ENCODE peak calls at places on chromosomes 4 and X, in six cellular contexts. S is breast epithelium, K is uterus, F is colonic mucosa, T is heart left ventricle, J is HCT116. U is an unnamed sample.

GRCh38 chr4:140116442-140117104 is 37.4 kb downstream of the MAML3 start:
- DNase-seq in S (no peak), K (no peak), J (no peak), F (no peak), T (no peak), U (no peak)

GRCh38 chrX:11138498-11139390 is 27.6 kb downstream of the HCCS start:
- DNase-seq in T (peak; percentile 36), F (no peak), J (no peak), K (no peak), S (no peak), U (no peak)

GRCh38 chr4:114108869-114109268 is 129.4 kb upstream of the ARSJ start:
- DNase-seq in K (no peak), T (no peak), F (no peak), J (peak; percentile 22), S (no peak), U (no peak)

GRCh38 chr4:30815685-30816084 is 95.5 kb downstream of the PCDH7 start:
- DNase-seq in F (no peak), T (no peak), K (no peak), J (no peak), S (no peak), U (no peak)

GRCh38 chr4:48112017-48112667 is 21.9 kb downstream of the TXK start:
- DNase-seq in S (no peak), F (no peak), J (no peak), K (no peak), T (no peak), U (no peak)

GRCh38 chrX:119398974-119399771 is at the start of gene SLC25A43:
- DNase-seq in S (no peak), F (peak; percentile 64), K (peak; percentile 28), J (no peak), T (peak; percentile 68), U (peak; percentile 58)

GRCh38 chr4:22237155-22237751 is 278.6 kb downstream of the ADGRA3 start:
- DNase-seq in S (no peak), K (peak; percentile 12), T (no peak), F (peak; percentile 83), J (peak; percentile 29), U (no peak)

GRCh38 chrX:45807572-45808425 is 607.1 kb upstream of the DIPK2B start:
- DNase-seq in J (no peak), S (no peak), F (no peak), T (no peak), K (no peak), U (no peak)

GRCh38 chrX:11558972-11559371 is 106.7 kb downstream of the ARHGAP6 start:
- DNase-seq in K (no peak), T (no peak), F (peak; percentile 23), S (no peak), J (peak; percentile 15), U (no peak)

GRCh38 chr4:110020139-110020538 is 107.5 kb downstream of the EGF start:
- DNase-seq in T (no peak), F (no peak), S (no peak), K (no peak), J (no peak), U (no peak)

GRCh38 chr4:148442830-148443549 is 776 bp upstream of the NR3C2 start:
- DNase-seq in T (peak; percentile 68), F (no peak), S (no peak), K (peak; percentile 42), J (no peak), U (peak; percentile 67)

GRCh38 chrX:7347465-7347864 is 199.5 kb upstream of the PUDP start:
- DNase-seq in F (no peak), T (no peak), J (no peak), S (no peak), K (no peak), U (no peak)

GRCh38 chr4:143374771-143375170 is 38.1 kb downstream of the GAB1 start:
- DNase-seq in S (no peak), K (no peak), J (no peak), F (no peak), T (no peak), U (no peak)

GRCh38 chr4:110865611-110866254 is 242.9 kb upstream of the PITX2 start:
- DNase-seq in F (no peak), S (no peak), T (no peak), K (no peak), J (no peak), U (no peak)

GRCh38 chrX:1464282-1465131 is 11.8 kb upstream of the ASMTL start:
- DNase-seq in T (peak; percentile 20), S (no peak), J (no peak), F (no peak), K (no peak), U (no peak)

GRCh38 chr4:54050214-54050904 is 14.0 kb downstream of the CHIC2 start:
- DNase-seq in T (no peak), F (no peak), S (no peak), K (no peak), J (no peak), U (no peak)

GRCh38 chr4:112145820-112146813 is 863 bp downstream of the FAM241A start:
- DNase-seq in F (peak; percentile 51), J (no peak), T (peak; percentile 71), K (peak; percentile 41), S (peak; percentile 55), U (peak; percentile 47)

GRCh38 chr4:81724925-81725329 is 253.2 kb upstream of the RASGEF1B start:
- DNase-seq in F (peak; percentile 24), K (no peak), T (peak; percentile 70), J (no peak), S (no peak), U (peak; percentile 69)

DNA sequence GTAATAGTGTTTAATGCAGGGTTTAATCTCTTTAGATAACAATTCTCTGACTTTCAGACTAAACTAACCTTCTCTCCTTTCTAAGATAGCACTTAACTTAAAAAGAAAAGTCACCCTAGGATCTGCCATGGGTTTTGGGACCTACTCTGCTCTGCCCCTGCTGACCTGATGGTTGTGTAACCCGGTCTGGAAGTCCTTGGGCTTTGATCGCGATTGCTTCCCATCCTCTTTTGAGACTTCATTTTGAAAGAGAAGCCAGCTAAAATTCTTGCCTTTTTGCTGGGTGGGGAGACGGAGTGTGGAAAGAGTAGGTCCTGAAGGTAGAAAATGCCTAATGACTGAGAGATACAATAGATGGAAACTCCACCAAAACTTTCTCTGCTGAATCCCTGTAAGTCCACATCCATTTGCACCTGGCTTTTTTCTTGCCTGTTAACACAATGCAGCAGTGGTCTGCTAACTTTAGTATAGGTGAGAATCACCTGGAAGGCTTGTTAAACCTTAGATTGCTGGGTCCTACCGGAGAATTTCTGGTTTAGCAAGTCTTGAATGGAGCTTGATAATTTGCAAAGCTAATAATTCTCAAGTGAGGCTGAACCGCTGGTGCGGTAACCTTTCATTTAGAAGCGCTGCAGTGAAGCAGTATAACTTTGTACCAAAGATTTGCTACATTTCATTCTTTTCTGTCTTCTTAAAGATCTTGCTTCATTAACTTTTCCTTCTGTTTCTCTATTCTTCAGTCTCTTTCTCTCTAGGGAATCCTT is 45.6 kb upstream of the CCSER1 start:
- DNase-seq in K (no peak), T (no peak), S (no peak), J (no peak), F (no peak), U (no peak)
- H3K27ac ChIP-seq in K (no peak overlapping the region), T (no peak overlapping the region), S (no peak overlapping the region), J (no peak overlapping the region), F (no peak overlapping the region), U (no peak overlapping the region)

DNA sequence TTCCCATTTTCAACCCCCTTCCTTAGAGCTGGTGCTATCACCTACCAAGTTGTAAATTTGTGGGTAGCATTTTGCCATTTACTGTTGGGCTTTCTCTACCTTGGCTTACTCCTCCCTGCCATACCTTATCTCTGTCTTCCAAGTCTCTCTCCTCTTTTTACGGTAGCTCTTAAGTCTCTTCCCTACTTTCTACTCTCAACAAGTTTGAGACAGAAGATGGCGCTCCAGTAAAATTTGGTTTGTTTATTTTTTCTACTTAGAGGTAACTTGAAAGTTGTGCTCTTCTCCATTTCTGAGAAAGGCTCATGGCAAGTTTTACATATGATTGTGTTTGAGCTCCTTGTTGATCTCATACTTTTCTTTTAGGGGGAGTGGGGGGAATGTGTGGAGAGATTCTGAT is 1508.1 kb downstream of the TECRL start:
- DNase-seq in F (no peak), J (no peak), K (no peak), S (no peak), T (no peak), U (no peak)
- H3K4me1 ChIP-seq in F (no peaks in the 10 kb centered on the region), J (no peaks in the 10 kb centered on the region), K (no peaks in the 10 kb centered on the region), S (no peaks in the 10 kb centered on the region), T (no peaks in the 10 kb centered on the region), U (no peaks in the 10 kb centered on the region)

DNA sequence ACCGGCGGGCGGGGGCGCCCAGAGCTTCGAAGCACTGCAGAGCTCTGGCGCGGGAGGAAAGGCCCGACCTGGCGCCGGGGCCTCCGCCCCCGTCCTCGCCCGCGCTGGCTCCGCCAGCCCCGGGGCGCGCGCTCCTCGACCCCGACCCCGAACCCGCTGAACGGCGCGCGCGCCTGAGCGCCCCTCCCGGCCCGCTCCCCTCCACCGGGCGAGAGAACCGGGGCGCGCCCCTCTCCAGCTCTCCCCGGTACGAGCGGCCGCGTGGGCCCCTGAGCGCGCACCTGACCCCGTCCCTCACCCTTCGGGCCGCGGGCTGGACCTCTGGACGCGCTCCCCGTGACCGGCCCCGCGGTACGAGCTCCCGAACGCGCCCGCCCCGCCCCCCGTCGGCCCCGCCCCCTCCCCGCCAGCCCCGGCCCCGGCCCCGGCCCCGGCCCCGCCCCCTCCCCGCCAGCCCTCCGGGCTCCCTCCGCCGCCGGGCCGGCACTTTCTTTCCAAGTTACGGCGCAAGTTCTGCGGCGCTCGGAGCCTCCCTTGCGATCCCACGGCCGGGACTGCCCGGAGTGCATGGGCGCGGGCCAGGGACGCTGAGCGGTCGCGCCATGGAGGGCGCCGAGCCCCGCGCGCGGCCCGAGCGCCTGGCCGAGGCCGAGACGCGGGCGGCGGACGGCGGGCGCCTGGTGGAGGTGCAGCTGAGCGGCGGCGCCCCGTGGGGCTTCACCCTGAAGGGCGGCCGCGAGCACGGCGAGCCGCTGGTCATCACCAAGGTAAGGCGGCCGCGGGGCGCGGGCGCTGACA is at the start of gene SHROOM2:
- DNase-seq in S (no peak), T (no peak), J (no peak), K (no peak), F (peak; percentile 24), U (no peak)
- H3K4me3 ChIP-seq in S (peak within 1 kb of the TSS; percentile 31), T (peak within 1 kb of the TSS; percentile 15), J (peak within 1 kb of the TSS; percentile 60), K (peak within 1 kb of the TSS; percentile 3), F (peak within 1 kb of the TSS; percentile 44), U (peak within 1 kb of the TSS; percentile 60)

GRCh38 chr4:26369132-26370036 is 48.6 kb downstream of the RBPJ start:
- DNase-seq in K (no peak), S (no peak), T (no peak), F (no peak), J (no peak), U (no peak)

GRCh38 chr4:26372525-26373172 is 51.8 kb downstream of the RBPJ start:
- DNase-seq in K (no peak), F (peak; percentile 33), J (no peak), T (no peak), S (no peak), U (no peak)

GRCh38 chr4:26368685-26369084 is 47.9 kb downstream of the RBPJ start:
- DNase-seq in K (no peak), T (no peak), S (no peak), F (no peak), J (no peak), U (no peak)

GRCh38 chr4:26375589-26375988 is 54.8 kb downstream of the RBPJ start:
- DNase-seq in T (no peak), K (no peak), J (no peak), F (no peak), S (no peak), U (no peak)

DNA sequence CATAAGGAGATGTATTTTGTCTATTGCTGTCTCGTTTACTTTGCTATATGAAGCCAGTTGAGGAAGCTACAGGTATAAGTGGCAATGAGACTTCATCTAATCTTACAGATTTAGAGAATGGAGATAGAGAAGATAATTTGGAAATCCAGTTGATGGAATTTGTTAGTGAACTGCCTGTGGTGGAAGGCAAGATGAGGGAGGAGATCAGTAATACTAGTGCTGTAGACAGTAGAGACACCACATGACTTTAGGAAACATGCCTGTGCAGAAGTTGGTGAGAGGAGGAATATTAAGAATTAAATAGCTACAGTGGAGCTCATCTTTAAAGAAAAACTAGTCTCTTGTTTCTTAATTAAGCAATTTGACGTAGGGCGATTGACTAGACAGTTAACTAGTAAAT is 51.3 kb downstream of the RBPJ start:
- DNase-seq in J (no peak), T (no peak), K (no peak), F (no peak), S (no peak), U (no peak)
- H3K27ac ChIP-seq in J (no peak overlapping the region), T (no peak overlapping the region), K (no peak overlapping the region), F (no peak overlapping the region), S (no peak overlapping the region), U (no peak overlapping the region)